ENCODE peak calls at places on chromosomes 5 and 9, in seven cellular contexts. One of them, this sample, is unnamed.

GRCh38 chr5:169408735-169409134 is 107.8 kb upstream of the SLIT3 start:
- DNase-seq in activated CD4-positive, alpha-beta T cell treated with anti-CD3 and anti-CD28 coated beads, Interleukin-2, amount 10 ng/mL, durations not matched to agents 7 days and 5 days: no peak
- DNase-seq in stimulated activated CD8-positive, alpha-beta memory T cell treated with anti-CD3 and anti-CD28 coated beads, Interleukin-15, amount 100 ng/mL, for 24 hours: no peak
- DNase-seq in fibroblast of pulmonary artery: no peak
- DNase-seq in heart right ventricle: no peak
- DNase-seq in stimulated activated CD4-positive, alpha-beta T cell treated with anti-CD3 and anti-CD28 coated beads, Interleukin-4, amount 100 ng/mL, for 4 hours: no peak
- DNase-seq in astrocyte: peak
- DNase-seq in this sample: no peak

GRCh38 chr9:137095664-137096517 is 9.1 kb downstream of the MAN1B1 start:
- DNase-seq in activated CD4-positive, alpha-beta T cell treated with anti-CD3 and anti-CD28 coated beads, Interleukin-2, amount 10 ng/mL, durations not matched to agents 7 days and 5 days: peak
- DNase-seq in stimulated activated CD8-positive, alpha-beta memory T cell treated with anti-CD3 and anti-CD28 coated beads, Interleukin-15, amount 100 ng/mL, for 24 hours: peak
- DNase-seq in fibroblast of pulmonary artery: no peak
- DNase-seq in heart right ventricle: no peak
- DNase-seq in stimulated activated CD4-positive, alpha-beta T cell treated with anti-CD3 and anti-CD28 coated beads, Interleukin-4, amount 100 ng/mL, for 4 hours: peak
- DNase-seq in astrocyte: no peak
- DNase-seq in this sample: peak

GRCh38 chr5:127923804-127924570 is 159.6 kb upstream of the SLC12A2 start:
- DNase-seq in activated CD4-positive, alpha-beta T cell treated with anti-CD3 and anti-CD28 coated beads, Interleukin-2, amount 10 ng/mL, durations not matched to agents 7 days and 5 days: no peak
- DNase-seq in stimulated activated CD8-positive, alpha-beta memory T cell treated with anti-CD3 and anti-CD28 coated beads, Interleukin-15, amount 100 ng/mL, for 24 hours: no peak
- DNase-seq in fibroblast of pulmonary artery: no peak
- DNase-seq in heart right ventricle: no peak
- DNase-seq in stimulated activated CD4-positive, alpha-beta T cell treated with anti-CD3 and anti-CD28 coated beads, Interleukin-4, amount 100 ng/mL, for 4 hours: no peak
- DNase-seq in astrocyte: no peak
- DNase-seq in this sample: no peak

GRCh38 chr5:143820451-143820850 is 8.5 kb downstream of the HMHB1 start:
- DNase-seq in activated CD4-positive, alpha-beta T cell treated with anti-CD3 and anti-CD28 coated beads, Interleukin-2, amount 10 ng/mL, durations not matched to agents 7 days and 5 days: no peak
- DNase-seq in stimulated activated CD8-positive, alpha-beta memory T cell treated with anti-CD3 and anti-CD28 coated beads, Interleukin-15, amount 100 ng/mL, for 24 hours: no peak
- DNase-seq in fibroblast of pulmonary artery: no peak
- DNase-seq in heart right ventricle: no peak
- DNase-seq in stimulated activated CD4-positive, alpha-beta T cell treated with anti-CD3 and anti-CD28 coated beads, Interleukin-4, amount 100 ng/mL, for 4 hours: no peak
- DNase-seq in astrocyte: no peak
- DNase-seq in this sample: no peak

GRCh38 chr9:9791621-9792020 is 821.2 kb downstream of the PTPRD start:
- DNase-seq in activated CD4-positive, alpha-beta T cell treated with anti-CD3 and anti-CD28 coated beads, Interleukin-2, amount 10 ng/mL, durations not matched to agents 7 days and 5 days: no peak
- DNase-seq in stimulated activated CD8-positive, alpha-beta memory T cell treated with anti-CD3 and anti-CD28 coated beads, Interleukin-15, amount 100 ng/mL, for 24 hours: no peak
- DNase-seq in fibroblast of pulmonary artery: peak
- DNase-seq in heart right ventricle: no peak
- DNase-seq in stimulated activated CD4-positive, alpha-beta T cell treated with anti-CD3 and anti-CD28 coated beads, Interleukin-4, amount 100 ng/mL, for 4 hours: no peak
- DNase-seq in astrocyte: no peak
- DNase-seq in this sample: no peak

GRCh38 chr9:28808042-28808441 is 1234.8 kb upstream of the C9orf72 start:
- DNase-seq in activated CD4-positive, alpha-beta T cell treated with anti-CD3 and anti-CD28 coated beads, Interleukin-2, amount 10 ng/mL, durations not matched to agents 7 days and 5 days: no peak
- DNase-seq in stimulated activated CD8-positive, alpha-beta memory T cell treated with anti-CD3 and anti-CD28 coated beads, Interleukin-15, amount 100 ng/mL, for 24 hours: no peak
- DNase-seq in fibroblast of pulmonary artery: peak
- DNase-seq in heart right ventricle: no peak
- DNase-seq in stimulated activated CD4-positive, alpha-beta T cell treated with anti-CD3 and anti-CD28 coated beads, Interleukin-4, amount 100 ng/mL, for 4 hours: no peak
- DNase-seq in astrocyte: peak
- DNase-seq in this sample: no peak

GRCh38 chr5:122313001-122313402 is 965 bp downstream of the SNCAIP start:
- DNase-seq in activated CD4-positive, alpha-beta T cell treated with anti-CD3 and anti-CD28 coated beads, Interleukin-2, amount 10 ng/mL, durations not matched to agents 7 days and 5 days: no peak
- DNase-seq in stimulated activated CD8-positive, alpha-beta memory T cell treated with anti-CD3 and anti-CD28 coated beads, Interleukin-15, amount 100 ng/mL, for 24 hours: no peak
- DNase-seq in fibroblast of pulmonary artery: peak
- DNase-seq in heart right ventricle: peak
- DNase-seq in stimulated activated CD4-positive, alpha-beta T cell treated with anti-CD3 and anti-CD28 coated beads, Interleukin-4, amount 100 ng/mL, for 4 hours: no peak
- DNase-seq in astrocyte: peak
- DNase-seq in this sample: no peak

GRCh38 chr9:86614871-86615849 is 260.9 kb upstream of the TUT7 start:
- DNase-seq in activated CD4-positive, alpha-beta T cell treated with anti-CD3 and anti-CD28 coated beads, Interleukin-2, amount 10 ng/mL, durations not matched to agents 7 days and 5 days: peak
- DNase-seq in stimulated activated CD8-positive, alpha-beta memory T cell treated with anti-CD3 and anti-CD28 coated beads, Interleukin-15, amount 100 ng/mL, for 24 hours: no peak
- DNase-seq in fibroblast of pulmonary artery: peak
- DNase-seq in heart right ventricle: no peak
- DNase-seq in stimulated activated CD4-positive, alpha-beta T cell treated with anti-CD3 and anti-CD28 coated beads, Interleukin-4, amount 100 ng/mL, for 4 hours: no peak
- DNase-seq in astrocyte: peak
- DNase-seq in this sample: peak

GRCh38 chr9:127723450-127723849 is 7.6 kb downstream of the TTC16 start:
- DNase-seq in activated CD4-positive, alpha-beta T cell treated with anti-CD3 and anti-CD28 coated beads, Interleukin-2, amount 10 ng/mL, durations not matched to agents 7 days and 5 days: no peak
- DNase-seq in stimulated activated CD8-positive, alpha-beta memory T cell treated with anti-CD3 and anti-CD28 coated beads, Interleukin-15, amount 100 ng/mL, for 24 hours: no peak
- DNase-seq in fibroblast of pulmonary artery: peak
- DNase-seq in heart right ventricle: no peak
- DNase-seq in stimulated activated CD4-positive, alpha-beta T cell treated with anti-CD3 and anti-CD28 coated beads, Interleukin-4, amount 100 ng/mL, for 4 hours: no peak
- DNase-seq in astrocyte: peak
- DNase-seq in this sample: no peak

GRCh38 chr5:95808686-95809413 is 13.7 kb downstream of the GLRX start:
- DNase-seq in activated CD4-positive, alpha-beta T cell treated with anti-CD3 and anti-CD28 coated beads, Interleukin-2, amount 10 ng/mL, durations not matched to agents 7 days and 5 days: peak
- DNase-seq in stimulated activated CD8-positive, alpha-beta memory T cell treated with anti-CD3 and anti-CD28 coated beads, Interleukin-15, amount 100 ng/mL, for 24 hours: no peak
- DNase-seq in fibroblast of pulmonary artery: peak
- DNase-seq in heart right ventricle: peak
- DNase-seq in stimulated activated CD4-positive, alpha-beta T cell treated with anti-CD3 and anti-CD28 coated beads, Interleukin-4, amount 100 ng/mL, for 4 hours: peak
- DNase-seq in astrocyte: no peak
- DNase-seq in this sample: peak

GRCh38 chr5:55481293-55481900 is 53.4 kb downstream of the PLPP1 start:
- DNase-seq in activated CD4-positive, alpha-beta T cell treated with anti-CD3 and anti-CD28 coated beads, Interleukin-2, amount 10 ng/mL, durations not matched to agents 7 days and 5 days: no peak
- DNase-seq in stimulated activated CD8-positive, alpha-beta memory T cell treated with anti-CD3 and anti-CD28 coated beads, Interleukin-15, amount 100 ng/mL, for 24 hours: no peak
- DNase-seq in fibroblast of pulmonary artery: no peak
- DNase-seq in heart right ventricle: no peak
- DNase-seq in stimulated activated CD4-positive, alpha-beta T cell treated with anti-CD3 and anti-CD28 coated beads, Interleukin-4, amount 100 ng/mL, for 4 hours: no peak
- DNase-seq in astrocyte: peak
- DNase-seq in this sample: no peak

GRCh38 chr5:176157656-176158055 is 80.6 kb upstream of the SIMC1 start:
- DNase-seq in activated CD4-positive, alpha-beta T cell treated with anti-CD3 and anti-CD28 coated beads, Interleukin-2, amount 10 ng/mL, durations not matched to agents 7 days and 5 days: no peak
- DNase-seq in stimulated activated CD8-positive, alpha-beta memory T cell treated with anti-CD3 and anti-CD28 coated beads, Interleukin-15, amount 100 ng/mL, for 24 hours: no peak
- DNase-seq in fibroblast of pulmonary artery: peak
- DNase-seq in heart right ventricle: no peak
- DNase-seq in stimulated activated CD4-positive, alpha-beta T cell treated with anti-CD3 and anti-CD28 coated beads, Interleukin-4, amount 100 ng/mL, for 4 hours: no peak
- DNase-seq in astrocyte: peak
- DNase-seq in this sample: no peak

GRCh38 chr5:66660401-66660800 is 64.2 kb downstream of the MAST4 start:
- DNase-seq in activated CD4-positive, alpha-beta T cell treated with anti-CD3 and anti-CD28 coated beads, Interleukin-2, amount 10 ng/mL, durations not matched to agents 7 days and 5 days: no peak
- DNase-seq in stimulated activated CD8-positive, alpha-beta memory T cell treated with anti-CD3 and anti-CD28 coated beads, Interleukin-15, amount 100 ng/mL, for 24 hours: no peak
- DNase-seq in fibroblast of pulmonary artery: no peak
- DNase-seq in heart right ventricle: no peak
- DNase-seq in stimulated activated CD4-positive, alpha-beta T cell treated with anti-CD3 and anti-CD28 coated beads, Interleukin-4, amount 100 ng/mL, for 4 hours: no peak
- DNase-seq in astrocyte: peak
- DNase-seq in this sample: no peak

GRCh38 chr9:122797316-122798033 is 2.4 kb upstream of the OR1K1 start:
- DNase-seq in activated CD4-positive, alpha-beta T cell treated with anti-CD3 and anti-CD28 coated beads, Interleukin-2, amount 10 ng/mL, durations not matched to agents 7 days and 5 days: no peak
- DNase-seq in stimulated activated CD8-positive, alpha-beta memory T cell treated with anti-CD3 and anti-CD28 coated beads, Interleukin-15, amount 100 ng/mL, for 24 hours: no peak
- DNase-seq in fibroblast of pulmonary artery: no peak
- DNase-seq in heart right ventricle: no peak
- DNase-seq in stimulated activated CD4-positive, alpha-beta T cell treated with anti-CD3 and anti-CD28 coated beads, Interleukin-4, amount 100 ng/mL, for 4 hours: no peak
- DNase-seq in astrocyte: no peak
- DNase-seq in this sample: no peak

GRCh38 chr5:134018154-134018985 is 13.6 kb upstream of the VDAC1 start:
- DNase-seq in activated CD4-positive, alpha-beta T cell treated with anti-CD3 and anti-CD28 coated beads, Interleukin-2, amount 10 ng/mL, durations not matched to agents 7 days and 5 days: no peak
- DNase-seq in stimulated activated CD8-positive, alpha-beta memory T cell treated with anti-CD3 and anti-CD28 coated beads, Interleukin-15, amount 100 ng/mL, for 24 hours: no peak
- DNase-seq in fibroblast of pulmonary artery: no peak
- DNase-seq in heart right ventricle: no peak
- DNase-seq in stimulated activated CD4-positive, alpha-beta T cell treated with anti-CD3 and anti-CD28 coated beads, Interleukin-4, amount 100 ng/mL, for 4 hours: no peak
- DNase-seq in astrocyte: peak
- DNase-seq in this sample: no peak

GRCh38 chr9:11893331-11893730 is 799.9 kb upstream of the TYRP1 start:
- DNase-seq in activated CD4-positive, alpha-beta T cell treated with anti-CD3 and anti-CD28 coated beads, Interleukin-2, amount 10 ng/mL, durations not matched to agents 7 days and 5 days: no peak
- DNase-seq in stimulated activated CD8-positive, alpha-beta memory T cell treated with anti-CD3 and anti-CD28 coated beads, Interleukin-15, amount 100 ng/mL, for 24 hours: no peak
- DNase-seq in fibroblast of pulmonary artery: peak
- DNase-seq in heart right ventricle: no peak
- DNase-seq in stimulated activated CD4-positive, alpha-beta T cell treated with anti-CD3 and anti-CD28 coated beads, Interleukin-4, amount 100 ng/mL, for 4 hours: no peak
- DNase-seq in astrocyte: peak
- DNase-seq in this sample: no peak

GRCh38 chr5:176619203-176619568 is 9.2 kb upstream of the GPRIN1 start:
- DNase-seq in activated CD4-positive, alpha-beta T cell treated with anti-CD3 and anti-CD28 coated beads, Interleukin-2, amount 10 ng/mL, durations not matched to agents 7 days and 5 days: peak
- DNase-seq in stimulated activated CD8-positive, alpha-beta memory T cell treated with anti-CD3 and anti-CD28 coated beads, Interleukin-15, amount 100 ng/mL, for 24 hours: peak
- DNase-seq in fibroblast of pulmonary artery: peak
- DNase-seq in heart right ventricle: peak
- DNase-seq in stimulated activated CD4-positive, alpha-beta T cell treated with anti-CD3 and anti-CD28 coated beads, Interleukin-4, amount 100 ng/mL, for 4 hours: peak
- DNase-seq in astrocyte: peak
- DNase-seq in this sample: peak

GRCh38 chr5:135843571-135844337 is 9.3 kb downstream of the SLC25A48 start:
- DNase-seq in activated CD4-positive, alpha-beta T cell treated with anti-CD3 and anti-CD28 coated beads, Interleukin-2, amount 10 ng/mL, durations not matched to agents 7 days and 5 days: no peak
- DNase-seq in stimulated activated CD8-positive, alpha-beta memory T cell treated with anti-CD3 and anti-CD28 coated beads, Interleukin-15, amount 100 ng/mL, for 24 hours: no peak
- DNase-seq in fibroblast of pulmonary artery: no peak
- DNase-seq in heart right ventricle: no peak
- DNase-seq in stimulated activated CD4-positive, alpha-beta T cell treated with anti-CD3 and anti-CD28 coated beads, Interleukin-4, amount 100 ng/mL, for 4 hours: no peak
- DNase-seq in astrocyte: no peak
- DNase-seq in this sample: no peak

GRCh38 chr9:69946800-69947437 is 96.7 kb upstream of the MAMDC2 start:
- DNase-seq in activated CD4-positive, alpha-beta T cell treated with anti-CD3 and anti-CD28 coated beads, Interleukin-2, amount 10 ng/mL, durations not matched to agents 7 days and 5 days: no peak
- DNase-seq in stimulated activated CD8-positive, alpha-beta memory T cell treated with anti-CD3 and anti-CD28 coated beads, Interleukin-15, amount 100 ng/mL, for 24 hours: no peak
- DNase-seq in fibroblast of pulmonary artery: peak
- DNase-seq in heart right ventricle: no peak
- DNase-seq in stimulated activated CD4-positive, alpha-beta T cell treated with anti-CD3 and anti-CD28 coated beads, Interleukin-4, amount 100 ng/mL, for 4 hours: no peak
- DNase-seq in astrocyte: peak
- DNase-seq in this sample: no peak

This sample was measured in activated CD8-positive, alpha-beta T cell treated with anti-CD3 and anti-CD28 coated beads, Interleukin-2, amount 10 ng/mL, durations not matched to agents 7 days and 5 days.